ENCODE peak calls at places on chromosomes 7 and 10, in nine cellular contexts. B, P, K, Y, X, A, O, S and Q are unnamed samples.
A peak's percentile ranks its signal among the peaks of the same experiment; 100 is the strongest.

GRCh38 chr7:44085549-44085948 is 3.2 kb upstream of the POLM start:
- DNase-seq in B (no peak), P (no peak), K (no peak), Y (peak; percentile 10), X (no peak), A (no peak), O (no peak), S (no peak), Q (no peak)

GRCh38 chr10:95976295-95977229 is 66.8 kb upstream of the CCNJ start:
- DNase-seq in B (no peak), P (no peak), K (no peak), Y (no peak), X (no peak), A (no peak), O (no peak), S (no peak), Q (no peak)

GRCh38 chr10:2986341-2986933 is 80.9 kb upstream of the PFKP start:
- DNase-seq in B (no peak), P (no peak), K (no peak), Y (no peak), X (no peak), A (peak; percentile 34), O (no peak), S (no peak), Q (no peak)

GRCh38 chr7:149414745-149415390 is 46.0 kb downstream of the ZNF777 start:
- DNase-seq in B (peak; percentile 55), P (no peak), K (no peak), Y (peak; percentile 61), X (peak; percentile 84), A (no peak), O (no peak), S (peak; percentile 88), Q (peak; percentile 40)

GRCh38 chr7:45077579-45077978 is 11.2 kb downstream of the NACAD start:
- DNase-seq in B (no peak), P (no peak), K (no peak), Y (no peak), X (no peak), A (no peak), O (no peak), S (no peak), Q (no peak)

GRCh38 chr7:102978280-102978679 is 65.5 kb downstream of the LRRC17 start:
- DNase-seq in B (peak; percentile 86), P (no peak), K (peak; percentile 34), Y (no peak), X (peak; percentile 97), A (peak; percentile 69), O (peak; percentile 25), S (no peak), Q (no peak)

GRCh38 chr7:122219253-122219865 is 75.3 kb upstream of the AASS start:
- DNase-seq in B (peak; percentile 38), P (no peak), K (peak; percentile 22), Y (no peak), X (no peak), A (no peak), O (no peak), S (peak; percentile 25), Q (no peak)

GRCh38 chr7:44845476-44845875 is 2.4 kb downstream of the H2AZ2 start:
- DNase-seq in B (peak; percentile 13), P (no peak), K (no peak), Y (no peak), X (no peak), A (no peak), O (no peak), S (no peak), Q (no peak)

GRCh38 chr10:24862586-24862985 is 89.8 kb downstream of the PRTFDC1 start:
- DNase-seq in B (no peak), P (no peak), K (no peak), Y (no peak), X (no peak), A (no peak), O (no peak), S (no peak), Q (no peak)

GRCh38 chr10:72328045-72328828 is 26.5 kb downstream of the DNAJB12 start:
- DNase-seq in B (peak; percentile 72), P (peak; percentile 83), K (no peak), Y (peak; percentile 76), X (peak; percentile 46), A (peak; percentile 85), O (peak; percentile 63), S (peak; percentile 82), Q (peak; percentile 71)

GRCh38 chr7:90474284-90475210 is 5.1 kb downstream of the PTTG1IP2 start:
- DNase-seq in B (peak; percentile 92), P (no peak), K (peak; percentile 70), Y (no peak), X (peak; percentile 97), A (no peak), O (no peak), S (no peak), Q (no peak)

GRCh38 chr10:29968556-29968955 is 90.8 kb downstream of the JCAD start:
- DNase-seq in B (no peak), P (no peak), K (no peak), Y (no peak), X (no peak), A (no peak), O (no peak), S (no peak), Q (no peak)

GRCh38 chr10:35372329-35372728 is 36.0 kb downstream of the CCNY start:
- DNase-seq in B (peak; percentile 89), P (no peak), K (peak; percentile 74), Y (peak; percentile 61), X (peak; percentile 88), A (no peak), O (no peak), S (no peak), Q (peak; percentile 72)

GRCh38 chr7:17233643-17234397 is 64.6 kb upstream of the AHR start:
- DNase-seq in B (peak; percentile 29), P (peak; percentile 44), K (no peak), Y (no peak), X (peak; percentile 17), A (no peak), O (no peak), S (no peak), Q (no peak)

GRCh38 chr7:30005511-30005910 is 15.9 kb upstream of the SCRN1 start:
- DNase-seq in B (no peak), P (no peak), K (no peak), Y (no peak), X (no peak), A (no peak), O (no peak), S (peak; percentile 54), Q (no peak)
- H3K27ac ChIP-seq in B (no peak overlapping the region), P (no peak overlapping the region), K (no peak overlapping the region), Y (no peak overlapping the region), X (no peak overlapping the region), A (no peak overlapping the region), O (no peak overlapping the region), S (no peak overlapping the region), Q (no peak overlapping the region)

GRCh38 chr10:103454026-103454425 is 1.9 kb upstream of the CALHM2 start:
- DNase-seq in B (no peak), P (no peak), K (no peak), Y (no peak), X (no peak), A (no peak), O (no peak), S (no peak), Q (no peak)
- H3K27ac ChIP-seq in B (no peak overlapping the region), P (no peak overlapping the region), K (no peak overlapping the region), Y (no peak overlapping the region), X (no peak overlapping the region), A (no peak overlapping the region), O (no peak overlapping the region), S (no peak overlapping the region), Q (no peak overlapping the region)

DNA sequence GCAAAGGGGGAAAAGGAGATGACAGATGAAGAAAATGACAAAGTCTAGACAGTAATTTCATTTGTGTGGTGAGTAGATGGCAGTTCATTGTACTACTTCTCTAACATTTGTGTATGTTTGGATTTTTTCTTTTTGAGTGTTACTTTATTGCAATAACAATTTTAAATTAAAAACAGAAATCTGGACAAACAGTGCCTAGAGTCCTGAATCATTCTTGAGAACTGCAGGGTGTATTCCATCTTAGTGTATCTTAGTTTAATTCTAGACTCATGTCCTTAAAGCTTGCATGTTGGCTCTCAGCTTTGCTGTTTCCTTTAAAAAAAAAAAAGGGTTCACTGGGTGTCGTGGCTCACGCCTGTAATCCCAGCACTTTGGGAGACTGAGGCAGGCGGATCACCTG is 31.1 kb downstream of the HOXA1 start:
- DNase-seq in B (peak; percentile 53), P (no peak), K (no peak), Y (no peak), X (no peak), A (no peak), O (no peak), S (no peak), Q (no peak)
- H3K27ac ChIP-seq in B (peak overlapping the region; percentile 24), P (no peak overlapping the region), K (no peak overlapping the region), Y (no peak overlapping the region), X (no peak overlapping the region), A (no peak overlapping the region), O (no peak overlapping the region), S (no peak overlapping the region), Q (no peak overlapping the region)

GRCh38 chr7:2098496-2098895 is 134.2 kb downstream of the MAD1L1 start:
- DNase-seq in B (no peak), P (no peak), K (no peak), Y (no peak), X (no peak), A (no peak), O (no peak), S (no peak), Q (no peak)
- H3K27ac ChIP-seq in B (no peak overlapping the region), P (no peak overlapping the region), K (no peak overlapping the region), Y (no peak overlapping the region), X (no peak overlapping the region), A (no peak overlapping the region), O (no peak overlapping the region), S (no peak overlapping the region), Q (no peak overlapping the region)

GRCh38 chr7:78764571-78764970 is 688.9 kb downstream of the MAGI2 start:
- DNase-seq in B (no peak), P (no peak), K (no peak), Y (no peak), X (no peak), A (no peak), O (no peak), S (no peak), Q (no peak)
- H3K27ac ChIP-seq in B (no peak overlapping the region), P (no peak overlapping the region), K (no peak overlapping the region), Y (no peak overlapping the region), X (no peak overlapping the region), A (no peak overlapping the region), O (no peak overlapping the region), S (no peak overlapping the region), Q (no peak overlapping the region)